ENCODE peak calls at places on chromosomes 6 and 20, in ten cellular contexts. One of them, this sample, is unnamed.

GRCh38 chr6:98324406-98324930 is 509.9 kb upstream of the POU3F2 start:
- DNase-seq in CD8-positive, alpha-beta memory T cell: no peak
- DNase-seq in LHCN-M2: no peak
- DNase-seq in GM12865: no peak
- DNase-seq in tibial artery: no peak
- DNase-seq in HTR-8/SVneo: no peak
- DNase-seq in AG04450: no peak
- DNase-seq in EL: no peak
- DNase-seq in lower lobe of right lung: no peak
- DNase-seq in lung microvascular endothelial cell: no peak
- DNase-seq in this sample: no peak

GRCh38 chr6:150299873-150300485 is 68.8 kb upstream of the IYD start:
- DNase-seq in CD8-positive, alpha-beta memory T cell: no peak
- DNase-seq in LHCN-M2: no peak
- DNase-seq in GM12865: no peak
- DNase-seq in tibial artery: no peak
- DNase-seq in HTR-8/SVneo: no peak
- DNase-seq in AG04450: no peak
- DNase-seq in EL: no peak
- DNase-seq in lower lobe of right lung: no peak
- DNase-seq in lung microvascular endothelial cell: no peak
- DNase-seq in this sample: no peak

GRCh38 chr6:7505196-7505699 is 36.2 kb upstream of the DSP start:
- DNase-seq in CD8-positive, alpha-beta memory T cell: no peak
- DNase-seq in LHCN-M2: peak
- DNase-seq in GM12865: no peak
- DNase-seq in tibial artery: no peak
- DNase-seq in HTR-8/SVneo: peak
- DNase-seq in AG04450: no peak
- DNase-seq in EL: peak
- DNase-seq in lower lobe of right lung: no peak
- DNase-seq in lung microvascular endothelial cell: peak
- DNase-seq in this sample: no peak

GRCh38 chr20:406200-407096 is 1.7 kb upstream of the RBCK1 start:
- DNase-seq in CD8-positive, alpha-beta memory T cell: no peak
- DNase-seq in LHCN-M2: no peak
- DNase-seq in GM12865: no peak
- DNase-seq in tibial artery: no peak
- DNase-seq in HTR-8/SVneo: no peak
- DNase-seq in AG04450: no peak
- DNase-seq in EL: no peak
- DNase-seq in lower lobe of right lung: no peak
- DNase-seq in lung microvascular endothelial cell: no peak
- DNase-seq in this sample: no peak

GRCh38 chr6:16184129-16184528 is 54.3 kb upstream of the GMPR start:
- DNase-seq in CD8-positive, alpha-beta memory T cell: no peak
- DNase-seq in LHCN-M2: peak
- DNase-seq in GM12865: peak
- DNase-seq in tibial artery: peak
- DNase-seq in HTR-8/SVneo: peak
- DNase-seq in AG04450: no peak
- DNase-seq in EL: peak
- DNase-seq in lower lobe of right lung: peak
- DNase-seq in lung microvascular endothelial cell: peak
- DNase-seq in this sample: no peak

GRCh38 chr20:62702886-62703852 is 5.5 kb upstream of the NTSR1 start:
- DNase-seq in CD8-positive, alpha-beta memory T cell: no peak
- DNase-seq in LHCN-M2: peak
- DNase-seq in GM12865: no peak
- DNase-seq in tibial artery: no peak
- DNase-seq in HTR-8/SVneo: peak
- DNase-seq in AG04450: peak
- DNase-seq in EL: peak
- DNase-seq in lower lobe of right lung: no peak
- DNase-seq in lung microvascular endothelial cell: peak
- DNase-seq in this sample: no peak

GRCh38 chr6:16441262-16441661 is 202.9 kb downstream of the GMPR start:
- DNase-seq in CD8-positive, alpha-beta memory T cell: no peak
- DNase-seq in LHCN-M2: no peak
- DNase-seq in GM12865: no peak
- DNase-seq in tibial artery: no peak
- DNase-seq in HTR-8/SVneo: no peak
- DNase-seq in AG04450: no peak
- DNase-seq in EL: no peak
- DNase-seq in lower lobe of right lung: no peak
- DNase-seq in lung microvascular endothelial cell: no peak
- DNase-seq in this sample: no peak

GRCh38 chr6:159577564-159577963 is 115.5 kb downstream of the SOD2 start:
- DNase-seq in CD8-positive, alpha-beta memory T cell: no peak
- DNase-seq in LHCN-M2: peak
- DNase-seq in GM12865: no peak
- DNase-seq in tibial artery: no peak
- DNase-seq in HTR-8/SVneo: no peak
- DNase-seq in AG04450: no peak
- DNase-seq in EL: no peak
- DNase-seq in lower lobe of right lung: no peak
- DNase-seq in lung microvascular endothelial cell: no peak
- DNase-seq in this sample: no peak

GRCh38 chr6:119224095-119224701 is 125.4 kb downstream of the MAN1A1 start:
- DNase-seq in CD8-positive, alpha-beta memory T cell: no peak
- DNase-seq in LHCN-M2: no peak
- DNase-seq in GM12865: no peak
- DNase-seq in tibial artery: no peak
- DNase-seq in HTR-8/SVneo: no peak
- DNase-seq in AG04450: no peak
- DNase-seq in EL: no peak
- DNase-seq in lower lobe of right lung: no peak
- DNase-seq in lung microvascular endothelial cell: no peak
- DNase-seq in this sample: no peak

GRCh38 chr6:80217799-80218198 is 111.3 kb downstream of the BCKDHB start:
- DNase-seq in CD8-positive, alpha-beta memory T cell: no peak
- DNase-seq in LHCN-M2: no peak
- DNase-seq in GM12865: no peak
- DNase-seq in tibial artery: no peak
- DNase-seq in HTR-8/SVneo: no peak
- DNase-seq in AG04450: no peak
- DNase-seq in EL: no peak
- DNase-seq in lower lobe of right lung: no peak
- DNase-seq in lung microvascular endothelial cell: no peak
- DNase-seq in this sample: no peak

GRCh38 chr6:27553123-27553904 is 80.4 kb upstream of the ZNF184 start:
- DNase-seq in CD8-positive, alpha-beta memory T cell: no peak
- DNase-seq in LHCN-M2: peak
- DNase-seq in GM12865: peak
- DNase-seq in tibial artery: no peak
- DNase-seq in HTR-8/SVneo: peak
- DNase-seq in AG04450: no peak
- DNase-seq in EL: peak
- DNase-seq in lower lobe of right lung: no peak
- DNase-seq in lung microvascular endothelial cell: peak
- DNase-seq in this sample: peak

GRCh38 chr6:47093169-47093568 is 51.0 kb upstream of the ADGRF1 start:
- DNase-seq in CD8-positive, alpha-beta memory T cell: no peak
- DNase-seq in LHCN-M2: no peak
- DNase-seq in GM12865: no peak
- DNase-seq in tibial artery: no peak
- DNase-seq in HTR-8/SVneo: no peak
- DNase-seq in AG04450: no peak
- DNase-seq in EL: no peak
- DNase-seq in lower lobe of right lung: no peak
- DNase-seq in lung microvascular endothelial cell: no peak
- DNase-seq in this sample: no peak

GRCh38 chr6:108712946-108713345 is 135.3 kb upstream of the ARMC2 start:
- DNase-seq in CD8-positive, alpha-beta memory T cell: no peak
- DNase-seq in LHCN-M2: no peak
- DNase-seq in GM12865: no peak
- DNase-seq in tibial artery: no peak
- DNase-seq in HTR-8/SVneo: no peak
- DNase-seq in AG04450: no peak
- DNase-seq in EL: no peak
- DNase-seq in lower lobe of right lung: no peak
- DNase-seq in lung microvascular endothelial cell: no peak
- DNase-seq in this sample: no peak

GRCh38 chr20:542777-543368 is 717 bp downstream of the CSNK2A1 start:
- DNase-seq in CD8-positive, alpha-beta memory T cell: peak
- DNase-seq in LHCN-M2: no peak
- DNase-seq in GM12865: peak
- DNase-seq in tibial artery: no peak
- DNase-seq in HTR-8/SVneo: peak
- DNase-seq in AG04450: no peak
- DNase-seq in EL: no peak
- DNase-seq in lower lobe of right lung: peak
- DNase-seq in lung microvascular endothelial cell: peak
- DNase-seq in this sample: no peak

GRCh38 chr6:2166717-2167116 is 78.7 kb downstream of the GMDS start:
- DNase-seq in CD8-positive, alpha-beta memory T cell: no peak
- DNase-seq in LHCN-M2: no peak
- DNase-seq in GM12865: no peak
- DNase-seq in tibial artery: no peak
- DNase-seq in HTR-8/SVneo: no peak
- DNase-seq in AG04450: no peak
- DNase-seq in EL: no peak
- DNase-seq in lower lobe of right lung: no peak
- DNase-seq in lung microvascular endothelial cell: no peak
- DNase-seq in this sample: no peak

GRCh38 chr20:16411361-16411760 is 161.9 kb downstream of the KIF16B start:
- DNase-seq in CD8-positive, alpha-beta memory T cell: no peak
- DNase-seq in LHCN-M2: no peak
- DNase-seq in GM12865: no peak
- DNase-seq in tibial artery: no peak
- DNase-seq in HTR-8/SVneo: no peak
- DNase-seq in AG04450: no peak
- DNase-seq in EL: no peak
- DNase-seq in lower lobe of right lung: no peak
- DNase-seq in lung microvascular endothelial cell: no peak
- DNase-seq in this sample: no peak

GRCh38 chr20:63116412-63117106 is 99.4 kb downstream of the YTHDF1 start:
- DNase-seq in CD8-positive, alpha-beta memory T cell: no peak
- DNase-seq in LHCN-M2: no peak
- DNase-seq in GM12865: no peak
- DNase-seq in tibial artery: no peak
- DNase-seq in HTR-8/SVneo: peak
- DNase-seq in AG04450: no peak
- DNase-seq in EL: no peak
- DNase-seq in lower lobe of right lung: peak
- DNase-seq in lung microvascular endothelial cell: peak
- DNase-seq in this sample: peak

GRCh38 chr6:10837692-10837996 is 695 bp downstream of the MAK start:
- DNase-seq in CD8-positive, alpha-beta memory T cell: no peak
- DNase-seq in LHCN-M2: no peak
- DNase-seq in GM12865: peak
- DNase-seq in tibial artery: no peak
- DNase-seq in HTR-8/SVneo: no peak
- DNase-seq in AG04450: no peak
- DNase-seq in EL: no peak
- DNase-seq in lower lobe of right lung: no peak
- DNase-seq in lung microvascular endothelial cell: peak
- DNase-seq in this sample: no peak

GRCh38 chr20:46610145-46610544 is 41.1 kb downstream of the SLC13A3 start:
- DNase-seq in CD8-positive, alpha-beta memory T cell: no peak
- DNase-seq in LHCN-M2: no peak
- DNase-seq in GM12865: no peak
- DNase-seq in tibial artery: no peak
- DNase-seq in HTR-8/SVneo: no peak
- DNase-seq in AG04450: no peak
- DNase-seq in EL: no peak
- DNase-seq in lower lobe of right lung: no peak
- DNase-seq in lung microvascular endothelial cell: no peak
- DNase-seq in this sample: no peak

GRCh38 chr6:5636210-5637030 is 370.3 kb downstream of the NRN1 start:
- DNase-seq in CD8-positive, alpha-beta memory T cell: no peak
- DNase-seq in LHCN-M2: no peak
- DNase-seq in GM12865: no peak
- DNase-seq in tibial artery: no peak
- DNase-seq in HTR-8/SVneo: no peak
- DNase-seq in AG04450: no peak
- DNase-seq in EL: no peak
- DNase-seq in lower lobe of right lung: no peak
- DNase-seq in lung microvascular endothelial cell: no peak
- DNase-seq in this sample: no peak

This sample was measured in neural crest cell.